ENCODE peak calls at places on chromosomes 3 and 15, in seven cellular contexts. One of them, this sample, is unnamed.

GRCh38 chr3:181327349-181327748 is 337.8 kb upstream of the DNAJC19 start:
- DNase-seq in neuronal stem cell: no peak
- DNase-seq in trophoblast cell: no peak
- DNase-seq in IMR-90: no peak
- DNase-seq in mesendoderm: peak
- DNase-seq in mesenchymal stem cell: no peak
- DNase-seq in H1: no peak
- DNase-seq in this sample: no peak

GRCh38 chr3:43892535-43892934 is 201.8 kb downstream of the ABHD5 start:
- DNase-seq in neuronal stem cell: no peak
- DNase-seq in trophoblast cell: no peak
- DNase-seq in IMR-90: no peak
- DNase-seq in mesendoderm: no peak
- DNase-seq in mesenchymal stem cell: no peak
- DNase-seq in H1: no peak
- DNase-seq in this sample: no peak

GRCh38 chr3:77081240-77081661 is 41.4 kb downstream of the ROBO2 start:
- DNase-seq in neuronal stem cell: no peak
- DNase-seq in trophoblast cell: no peak
- DNase-seq in IMR-90: peak
- DNase-seq in mesendoderm: no peak
- DNase-seq in mesenchymal stem cell: no peak
- DNase-seq in H1: no peak
- DNase-seq in this sample: no peak

GRCh38 chr3:43817825-43818224 is 127.1 kb downstream of the ABHD5 start:
- DNase-seq in neuronal stem cell: no peak
- DNase-seq in trophoblast cell: no peak
- DNase-seq in IMR-90: no peak
- DNase-seq in mesendoderm: no peak
- DNase-seq in mesenchymal stem cell: no peak
- DNase-seq in H1: no peak
- DNase-seq in this sample: no peak

GRCh38 chr15:62079594-62079993 is 12.8 kb downstream of the C2CD4A start:
- DNase-seq in neuronal stem cell: no peak
- DNase-seq in trophoblast cell: no peak
- DNase-seq in IMR-90: no peak
- DNase-seq in mesendoderm: no peak
- DNase-seq in mesenchymal stem cell: no peak
- DNase-seq in H1: no peak
- DNase-seq in this sample: no peak

GRCh38 chr3:46987485-46988401 is 8.3 kb downstream of the NBEAL2 start:
- DNase-seq in neuronal stem cell: no peak
- DNase-seq in trophoblast cell: peak
- DNase-seq in IMR-90: no peak
- DNase-seq in mesendoderm: peak
- DNase-seq in mesenchymal stem cell: peak
- DNase-seq in H1: no peak
- DNase-seq in this sample: peak

GRCh38 chr15:68028137-68028771 is 25.9 kb upstream of the PIAS1 start:
- DNase-seq in neuronal stem cell: no peak
- DNase-seq in trophoblast cell: peak
- DNase-seq in IMR-90: no peak
- DNase-seq in mesendoderm: peak
- DNase-seq in mesenchymal stem cell: no peak
- DNase-seq in H1: no peak
- DNase-seq in this sample: no peak

GRCh38 chr15:83210619-83211018 is 3.0 kb upstream of the HDGFL3 start:
- DNase-seq in neuronal stem cell: no peak
- DNase-seq in trophoblast cell: no peak
- DNase-seq in IMR-90: no peak
- DNase-seq in mesendoderm: no peak
- DNase-seq in mesenchymal stem cell: no peak
- DNase-seq in H1: no peak
- DNase-seq in this sample: no peak

GRCh38 chr3:179882322-179882721 is 154.4 kb downstream of the PEX5L start:
- DNase-seq in neuronal stem cell: peak
- DNase-seq in trophoblast cell: no peak
- DNase-seq in IMR-90: no peak
- DNase-seq in mesendoderm: no peak
- DNase-seq in mesenchymal stem cell: no peak
- DNase-seq in H1: no peak
- DNase-seq in this sample: peak

GRCh38 chr3:50242778-50243551 is 7.0 kb downstream of the GNAI2 start:
- DNase-seq in neuronal stem cell: no peak
- DNase-seq in trophoblast cell: peak
- DNase-seq in IMR-90: peak
- DNase-seq in mesendoderm: no peak
- DNase-seq in mesenchymal stem cell: peak
- DNase-seq in H1: no peak
- DNase-seq in this sample: no peak

GRCh38 chr15:97140216-97140615 is 809.7 kb downstream of the NR2F2 start:
- DNase-seq in neuronal stem cell: peak
- DNase-seq in trophoblast cell: no peak
- DNase-seq in IMR-90: no peak
- DNase-seq in mesendoderm: peak
- DNase-seq in mesenchymal stem cell: no peak
- DNase-seq in H1: no peak
- DNase-seq in this sample: no peak
- H4K8ac ChIP-seq in neuronal stem cell: no peak
- H4K8ac ChIP-seq in trophoblast cell: no peak
- H4K8ac ChIP-seq in IMR-90: no peak
- H4K8ac ChIP-seq in mesendoderm: no peak
- H4K8ac ChIP-seq in mesenchymal stem cell: no peak
- H4K8ac ChIP-seq in H1: no peak
- H4K8ac ChIP-seq in this sample: no peak

GRCh38 chr3:182913889-182914288 is 66.4 kb downstream of the DCUN1D1 start:
- DNase-seq in neuronal stem cell: no peak
- DNase-seq in trophoblast cell: peak
- DNase-seq in IMR-90: no peak
- DNase-seq in mesendoderm: no peak
- DNase-seq in mesenchymal stem cell: no peak
- DNase-seq in H1: no peak
- DNase-seq in this sample: no peak
- H2BK5ac ChIP-seq in neuronal stem cell: no peak
- H2BK5ac ChIP-seq in trophoblast cell: no peak
- H2BK5ac ChIP-seq in IMR-90: peak
- H2BK5ac ChIP-seq in mesendoderm: no peak
- H2BK5ac ChIP-seq in mesenchymal stem cell: no peak
- H2BK5ac ChIP-seq in H1: no peak
- H2BK5ac ChIP-seq in this sample: no peak

GRCh38 chr3:85838921-85839320 is 880.1 kb downstream of the CADM2 start:
- DNase-seq in neuronal stem cell: no peak
- DNase-seq in trophoblast cell: no peak
- DNase-seq in IMR-90: no peak
- DNase-seq in mesendoderm: no peak
- DNase-seq in mesenchymal stem cell: no peak
- DNase-seq in H1: no peak
- DNase-seq in this sample: no peak
- H2BK120ac ChIP-seq in neuronal stem cell: no peak
- H2BK120ac ChIP-seq in trophoblast cell: no peak
- H2BK120ac ChIP-seq in IMR-90: no peak
- H2BK120ac ChIP-seq in mesendoderm: no peak
- H2BK120ac ChIP-seq in mesenchymal stem cell: no peak
- H2BK120ac ChIP-seq in H1: no peak
- H2BK120ac ChIP-seq in this sample: no peak

GRCh38 chr3:136639069-136639468 is 113.1 kb downstream of the STAG1 start:
- DNase-seq in neuronal stem cell: no peak
- DNase-seq in trophoblast cell: no peak
- DNase-seq in IMR-90: no peak
- DNase-seq in mesendoderm: no peak
- DNase-seq in mesenchymal stem cell: peak
- DNase-seq in H1: no peak
- DNase-seq in this sample: no peak

GRCh38 chr3:136644200-136644599 is 108.0 kb downstream of the STAG1 start:
- DNase-seq in neuronal stem cell: no peak
- DNase-seq in trophoblast cell: no peak
- DNase-seq in IMR-90: no peak
- DNase-seq in mesendoderm: no peak
- DNase-seq in mesenchymal stem cell: no peak
- DNase-seq in H1: no peak
- DNase-seq in this sample: no peak

GRCh38 chr3:136645915-136646314 is 106.3 kb downstream of the STAG1 start:
- DNase-seq in neuronal stem cell: no peak
- DNase-seq in trophoblast cell: no peak
- DNase-seq in IMR-90: no peak
- DNase-seq in mesendoderm: no peak
- DNase-seq in mesenchymal stem cell: no peak
- DNase-seq in H1: no peak
- DNase-seq in this sample: no peak

GRCh38 chr3:136642714-136643113 is 109.5 kb downstream of the STAG1 start:
- DNase-seq in neuronal stem cell: no peak
- DNase-seq in trophoblast cell: no peak
- DNase-seq in IMR-90: no peak
- DNase-seq in mesendoderm: no peak
- DNase-seq in mesenchymal stem cell: no peak
- DNase-seq in H1: no peak
- DNase-seq in this sample: no peak
- H4K8ac ChIP-seq in neuronal stem cell: no peak
- H4K8ac ChIP-seq in trophoblast cell: no peak
- H4K8ac ChIP-seq in IMR-90: peak
- H4K8ac ChIP-seq in mesendoderm: no peak
- H4K8ac ChIP-seq in mesenchymal stem cell: no peak
- H4K8ac ChIP-seq in H1: no peak
- H4K8ac ChIP-seq in this sample: no peak

GRCh38 chr15:73190189-73190601 is 137.9 kb downstream of the NEO1 start:
- DNase-seq in neuronal stem cell: no peak
- DNase-seq in trophoblast cell: no peak
- DNase-seq in IMR-90: peak
- DNase-seq in mesendoderm: no peak
- DNase-seq in mesenchymal stem cell: peak
- DNase-seq in H1: no peak
- DNase-seq in this sample: no peak
- H2BK5ac ChIP-seq in neuronal stem cell: no peak
- H2BK5ac ChIP-seq in trophoblast cell: no peak
- H2BK5ac ChIP-seq in IMR-90: no peak
- H2BK5ac ChIP-seq in mesendoderm: no peak
- H2BK5ac ChIP-seq in mesenchymal stem cell: no peak
- H2BK5ac ChIP-seq in H1: no peak
- H2BK5ac ChIP-seq in this sample: no peak